ENCODE peak calls at places on chromosome 3, in four cellular contexts. F is choroid plexus epithelial cell, U is upper lobe of right lung, I is HCT116. G is an unnamed sample.

GRCh38 chr3:117477214-117477755 is 767.7 kb downstream of the TUSC7 start:
- DNase-seq in F (no peak), U (no peak), I (no peak), G (no peak)

GRCh38 chr3:138348950-138349739 is 766 bp downstream of the MRAS start:
- DNase-seq in F (peak; percentile 36), U (no peak), I (no peak), G (peak; percentile 24)

GRCh38 chr3:69130689-69131088 is 8.3 kb upstream of the LMOD3 start:
- DNase-seq in F (no peak), U (no peak), I (no peak), G (no peak)

GRCh38 chr3:129684270-129684669 is 77.8 kb upstream of the PLXND1 start:
- DNase-seq in F (no peak), U (no peak), I (no peak), G (no peak)

GRCh38 chr3:62954579-62954978 is 79.4 kb upstream of the CADPS start:
- DNase-seq in F (no peak), U (no peak), I (no peak), G (no peak)

GRCh38 chr3:112734718-112735350 is 93.9 kb upstream of the CCDC80 start:
- DNase-seq in F (peak; percentile 90), U (no peak), I (peak; percentile 77), G (peak; percentile 96)

GRCh38 chr3:77411990-77412389 is 372.1 kb downstream of the ROBO2 start:
- DNase-seq in F (peak; percentile 2), U (no peak), I (no peak), G (no peak)

GRCh38 chr3:36957862-36958686 is 13.2 kb upstream of the TRANK1 start:
- DNase-seq in F (peak; percentile 59), U (no peak), I (no peak), G (peak; percentile 86)

GRCh38 chr3:183984337-183984736 is 33.3 kb downstream of the ABCC5 start:
- DNase-seq in F (no peak), U (no peak), I (no peak), G (no peak)

GRCh38 chr3:174945951-174946350 is 86.8 kb downstream of the NAALADL2 start:
- DNase-seq in F (peak; percentile 56), U (no peak), I (no peak), G (no peak)

GRCh38 chr3:157785071-157785826 is 282.0 kb upstream of the VEPH1 start:
- DNase-seq in F (peak; percentile 90), U (no peak), I (peak; percentile 80), G (peak; percentile 71)

GRCh38 chr3:186566772-186567071 is 417 bp downstream of the TBCCD1 start:
- DNase-seq in F (peak; percentile 10), U (no peak), I (no peak), G (no peak)

GRCh38 chr3:196055267-196055666 is 26.6 kb downstream of the TFRC start:
- DNase-seq in F (no peak), U (no peak), I (no peak), G (no peak)

GRCh38 chr3:69297525-69297924 is 88.4 kb downstream of the FRMD4B start:
- DNase-seq in F (no peak), U (no peak), I (no peak), G (no peak)

GRCh38 chr3:40593351-40593750 is 68.6 kb downstream of the ZNF621 start:
- DNase-seq in F (peak; percentile 33), U (no peak), I (no peak), G (peak; percentile 69)

GRCh38 chr3:36792342-36792741 is 28.0 kb upstream of the DCLK3 start:
- DNase-seq in F (peak; percentile 62), U (no peak), I (peak; percentile 24), G (peak; percentile 51)

GRCh38 chr3:148932976-148933375 is 58.4 kb upstream of the GYG1 start:
- DNase-seq in F (no peak), U (no peak), I (no peak), G (no peak)

GRCh38 chr3:142027713-142028112 is 121.6 kb downstream of the TFDP2 start:
- DNase-seq in F (peak; percentile 43), U (no peak), I (no peak), G (peak; percentile 41)

GRCh38 chr3:170506556-170506955 is 79.3 kb downstream of the SLC7A14 start:
- DNase-seq in F (peak; percentile 59), U (no peak), I (no peak), G (peak; percentile 65)

GRCh38 chr3:123758081-123758564 is 126.0 kb downstream of the MYLK start:
- DNase-seq in F (peak; percentile 11), U (no peak), I (no peak), G (peak; percentile 55)

GRCh38 chr3:121508384-121508783 is 37.4 kb downstream of the POLQ start:
- DNase-seq in F (no peak), U (no peak), I (no peak), G (no peak)

GRCh38 chr3:125163739-125164601 is 48.6 kb downstream of the SLC12A8 start:
- DNase-seq in F (peak; percentile 48), U (peak; percentile 75), I (no peak), G (peak; percentile 61)

GRCh38 chr3:178001670-178002101 is 534.5 kb upstream of the KCNMB2 start:
- DNase-seq in F (no peak), U (no peak), I (no peak), G (peak; percentile 53)

GRCh38 chr3:9625656-9626055 is 23.6 kb upstream of the MTMR14 start:
- DNase-seq in F (no peak), U (no peak), I (no peak), G (no peak)

GRCh38 chr3:9808345-9809037 is 1.6 kb upstream of the TTLL3 start:
- DNase-seq in F (peak; percentile 45), U (no peak), I (peak; percentile 45), G (peak; percentile 23)

GRCh38 chr3:161454615-161455014 is 42.0 kb upstream of the OTOL1 start:
- DNase-seq in F (no peak), U (no peak), I (no peak), G (no peak)

GRCh38 chr3:69451594-69451993 is 65.7 kb upstream of the FRMD4B start:
- DNase-seq in F (peak; percentile 26), U (no peak), I (no peak), G (peak; percentile 8)

GRCh38 chr3:49701388-49702077 is 12.2 kb downstream of the RNF123 start:
- DNase-seq in F (no peak), U (no peak), I (no peak), G (no peak)

GRCh38 chr3:66383998-66384745 is 116.7 kb downstream of the LRIG1 start:
- DNase-seq in F (no peak), U (no peak), I (no peak), G (no peak)

GRCh38 chr3:48770187-48770502 is 53.1 kb upstream of the IP6K2 start:
- DNase-seq in F (no peak), U (no peak), I (no peak), G (no peak)

GRCh38 chr3:59245300-59245878 is 195.6 kb upstream of the CFAP20DC start:
- DNase-seq in F (no peak), U (no peak), I (no peak), G (peak; percentile 29)

GRCh38 chr3:101803152-101803782 is 24.3 kb downstream of the NXPE3 start:
- DNase-seq in F (peak; percentile 89), U (no peak), I (peak; percentile 43), G (peak; percentile 85)

GRCh38 chr3:25582242-25582641 is 82.5 kb downstream of the TOP2B start:
- DNase-seq in F (peak; percentile 97), U (no peak), I (no peak), G (peak; percentile 62)

GRCh38 chr3:47225310-47225906 is 57.2 kb downstream of the KIF9 start:
- DNase-seq in F (peak; percentile 69), U (no peak), I (no peak), G (peak; percentile 48)

GRCh38 chr3:45226206-45226915 is at the start of gene TMEM158:
- DNase-seq in F (peak; percentile 61), U (peak; percentile 91), I (no peak), G (peak; percentile 55)

GRCh38 chr3:40516201-40516600 is 8.6 kb upstream of the ZNF621 start:
- DNase-seq in F (peak; percentile 79), U (no peak), I (no peak), G (peak; percentile 83)

GRCh38 chr3:39154323-39155021 is 1.1 kb upstream of the CSRNP1 start:
- DNase-seq in F (no peak), U (no peak), I (peak; percentile 74), G (no peak)

GRCh38 chr3:42802876-42803799 is 1.2 kb downstream of the HIGD1A start:
- DNase-seq in F (peak; percentile 28), U (no peak), I (no peak), G (peak; percentile 41)

GRCh38 chr3:46490338-46491084 is 7.3 kb upstream of the RTP3 start:
- DNase-seq in F (peak; percentile 47), U (no peak), I (no peak), G (no peak)

GRCh38 chr3:168952551-168952950 is 711.0 kb downstream of the MECOM start:
- DNase-seq in F (peak; percentile 66), U (no peak), I (peak; percentile 7), G (peak; percentile 76)
- H3K4me3 ChIP-seq in F (no peak overlapping the region), U (no peak overlapping the region), I (no peak overlapping the region), G (no peak overlapping the region)

GRCh38 chr3:107675233-107675900 is 152.6 kb downstream of the BBX start:
- DNase-seq in F (no peak), U (no peak), I (no peak), G (no peak)

GRCh38 chr3:107674371-107674770 is 151.6 kb downstream of the BBX start:
- DNase-seq in F (no peak), U (no peak), I (no peak), G (no peak)

GRCh38 chr3:107679911-107680310 is 157.1 kb downstream of the BBX start:
- DNase-seq in F (no peak), U (no peak), I (no peak), G (no peak)

GRCh38 chr3:107680698-107681097 is 157.9 kb downstream of the BBX start:
- DNase-seq in F (peak; percentile 54), U (no peak), I (no peak), G (peak; percentile 40)

GRCh38 chr3:107676469-107677309 is 153.9 kb downstream of the BBX start:
- DNase-seq in F (peak; percentile 64), U (no peak), I (peak; percentile 4), G (peak; percentile 56)
- TF ChIP-seq CTCF in F (peak; percentile 54), U (peak; percentile 60), I (peak; percentile 35), G (peak; percentile 42)

GRCh38 chr3:179962617-179963387 is 73.9 kb downstream of the PEX5L start:
- DNase-seq in F (no peak), U (no peak), I (no peak), G (no peak)

GRCh38 chr3:179964867-179965266 is 71.9 kb downstream of the PEX5L start:
- DNase-seq in F (no peak), U (no peak), I (no peak), G (no peak)

GRCh38 chr3:179969525-179969924 is 67.2 kb downstream of the PEX5L start:
- DNase-seq in F (peak; percentile 17), U (no peak), I (peak; percentile 3), G (no peak)

GRCh38 chr3:179971280-179971679 is 65.5 kb downstream of the PEX5L start:
- DNase-seq in F (no peak), U (no peak), I (no peak), G (no peak)

GRCh38 chr3:179967622-179968021 is 69.1 kb downstream of the PEX5L start:
- DNase-seq in F (no peak), U (no peak), I (no peak), G (no peak)
- H3K4me3 ChIP-seq in F (no peak overlapping the region), U (no peak overlapping the region), I (no peak overlapping the region), G (no peak overlapping the region)

GRCh38 chr3:153090973-153091372 is 71.1 kb upstream of the RAP2B start:
- DNase-seq in F (no peak), U (no peak), I (no peak), G (no peak)
- TF ChIP-seq CTCF in F (no peak), U (no peak), I (no peak), G (no peak)

GRCh38 chr3:116384717-116385116 is 60.6 kb downstream of the LSAMP start:
- DNase-seq in F (no peak), U (no peak), I (no peak), G (no peak)
- H3K4me3 ChIP-seq in F (no peak overlapping the region), U (no peak overlapping the region), I (no peak overlapping the region), G (no peak overlapping the region)

GRCh38 chr3:86948840-86949239 is 42.1 kb downstream of the VGLL3 start:
- DNase-seq in F (peak; percentile 94), U (no peak), I (no peak), G (peak; percentile 80)
- TF ChIP-seq CTCF in F (no peak), U (no peak), I (no peak), G (no peak)